ENCODE peak calls at places on chromosomes 6 and 20, in seven cellular contexts. One of them, this sample, is unnamed.

GRCh38 chr6:142279350-142280180 is 22.2 kb upstream of the ADGRG6 start:
- DNase-seq in heart left ventricle: no peak
- DNase-seq in heart right ventricle: no peak
- DNase-seq in psoas muscle: no peak
- DNase-seq in osteoblast: peak; percentile 50
- DNase-seq in mucosa of descending colon: no peak
- DNase-seq in GM12865: no peak
- DNase-seq in this sample: no peak

GRCh38 chr20:59560588-59561227 is 43.6 kb upstream of the PHACTR3 start:
- DNase-seq in GM12865: peak; percentile 23
- DNase-seq in osteoblast: peak; percentile 86
- DNase-seq in mucosa of descending colon: peak; percentile 38
- DNase-seq in heart right ventricle: no peak
- DNase-seq in heart left ventricle: no peak
- DNase-seq in psoas muscle: no peak
- DNase-seq in this sample: peak; percentile 63

GRCh38 chr6:20789162-20789561 is 254.9 kb downstream of the CDKAL1 start:
- DNase-seq in heart left ventricle: no peak
- DNase-seq in psoas muscle: no peak
- DNase-seq in heart right ventricle: no peak
- DNase-seq in GM12865: no peak
- DNase-seq in osteoblast: no peak
- DNase-seq in mucosa of descending colon: no peak
- DNase-seq in this sample: no peak

GRCh38 chr6:30206799-30207618 is 6.2 kb downstream of the TRIM26 start:
- DNase-seq in osteoblast: peak; percentile 64
- DNase-seq in heart left ventricle: no peak
- DNase-seq in GM12865: no peak
- DNase-seq in psoas muscle: no peak
- DNase-seq in heart right ventricle: no peak
- DNase-seq in mucosa of descending colon: peak; percentile 26
- DNase-seq in this sample: no peak

GRCh38 chr20:21099653-21100589 is 6.2 kb downstream of the LINC00237 start:
- DNase-seq in mucosa of descending colon: peak; percentile 49
- DNase-seq in psoas muscle: peak; percentile 61
- DNase-seq in heart right ventricle: peak; percentile 31
- DNase-seq in GM12865: peak; percentile 55
- DNase-seq in heart left ventricle: peak; percentile 55
- DNase-seq in osteoblast: peak; percentile 39
- DNase-seq in this sample: peak; percentile 74

GRCh38 chr6:154440022-154440421 is 70.5 kb downstream of the CNKSR3 start:
- DNase-seq in psoas muscle: no peak
- DNase-seq in heart left ventricle: no peak
- DNase-seq in GM12865: no peak
- DNase-seq in mucosa of descending colon: no peak
- DNase-seq in osteoblast: no peak
- DNase-seq in heart right ventricle: no peak
- DNase-seq in this sample: no peak

GRCh38 chr6:108619431-108620197 is 58.9 kb downstream of the FOXO3 start:
- DNase-seq in heart right ventricle: no peak
- DNase-seq in osteoblast: no peak
- DNase-seq in heart left ventricle: no peak
- DNase-seq in psoas muscle: no peak
- DNase-seq in mucosa of descending colon: no peak
- DNase-seq in GM12865: no peak
- DNase-seq in this sample: no peak

GRCh38 chr20:13638496-13639477 is at the start of gene TASP1:
- DNase-seq in heart right ventricle: peak; percentile 91
- DNase-seq in psoas muscle: peak; percentile 97
- DNase-seq in osteoblast: peak; percentile 95
- DNase-seq in mucosa of descending colon: peak; percentile 99
- DNase-seq in GM12865: peak; percentile 97
- DNase-seq in heart left ventricle: peak; percentile 96
- DNase-seq in this sample: peak; percentile 99

GRCh38 chr6:74715362-74716068 is 490.3 kb downstream of the COL12A1 start:
- DNase-seq in osteoblast: no peak
- DNase-seq in heart left ventricle: no peak
- DNase-seq in GM12865: no peak
- DNase-seq in mucosa of descending colon: no peak
- DNase-seq in heart right ventricle: no peak
- DNase-seq in psoas muscle: no peak
- DNase-seq in this sample: no peak

GRCh38 chr6:163066200-163066599 is 338.4 kb downstream of the PACRG start:
- DNase-seq in psoas muscle: no peak
- DNase-seq in heart left ventricle: no peak
- DNase-seq in heart right ventricle: no peak
- DNase-seq in osteoblast: no peak
- DNase-seq in mucosa of descending colon: no peak
- DNase-seq in GM12865: no peak
- DNase-seq in this sample: no peak

GRCh38 chr6:164106345-164106769 is 691.8 kb downstream of the QKI start:
- DNase-seq in mucosa of descending colon: no peak
- DNase-seq in heart right ventricle: peak; percentile 70
- DNase-seq in GM12865: peak; percentile 40
- DNase-seq in psoas muscle: peak; percentile 73
- DNase-seq in osteoblast: no peak
- DNase-seq in heart left ventricle: peak; percentile 74
- DNase-seq in this sample: peak; percentile 43

DNA sequence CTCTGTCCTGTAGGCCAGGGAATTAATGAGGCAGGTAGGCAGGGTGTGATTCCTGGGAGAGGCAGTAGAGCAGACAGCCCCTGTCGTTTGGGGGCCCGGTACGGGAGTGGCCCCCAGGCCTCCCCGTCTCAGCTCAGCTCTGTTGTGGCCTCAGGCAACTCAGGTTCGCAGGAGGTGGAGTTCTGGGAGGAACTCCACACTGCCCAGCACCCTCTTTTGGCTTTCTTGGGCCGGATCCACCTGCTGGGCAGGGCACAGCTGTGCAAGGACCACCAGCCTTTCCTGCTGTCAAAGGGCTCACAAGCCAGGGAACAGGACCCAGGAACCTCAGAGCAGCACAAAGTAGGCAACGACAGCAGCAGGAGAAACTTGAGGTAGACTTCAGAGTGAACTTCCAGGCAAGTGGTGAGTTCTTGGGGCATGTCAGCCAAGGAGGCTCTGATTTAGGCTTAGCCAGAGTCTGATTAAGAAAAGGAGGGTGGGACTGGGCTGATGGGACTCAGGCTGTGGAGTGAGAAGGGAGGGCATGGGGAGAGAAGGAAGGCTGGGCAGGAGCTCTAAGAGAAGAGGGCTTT is 36.9 kb downstream of the RAB44 start:
- DNase-seq in heart right ventricle: no peak
- DNase-seq in osteoblast: peak; percentile 38
- DNase-seq in mucosa of descending colon: no peak
- DNase-seq in heart left ventricle: no peak
- DNase-seq in GM12865: no peak
- DNase-seq in psoas muscle: no peak
- DNase-seq in this sample: no peak
- H3K4me3 ChIP-seq in heart right ventricle: peak overlapping the region; percentile 21
- H3K4me3 ChIP-seq in osteoblast: peak overlapping the region; percentile 60
- H3K4me3 ChIP-seq in mucosa of descending colon: no peak overlapping the region
- H3K4me3 ChIP-seq in heart left ventricle: peak overlapping the region; percentile 54
- H3K4me3 ChIP-seq in GM12865: no peak overlapping the region
- H3K4me3 ChIP-seq in psoas muscle: peak overlapping the region; percentile 33
- H3K4me3 ChIP-seq in this sample: no peak overlapping the region

DNA sequence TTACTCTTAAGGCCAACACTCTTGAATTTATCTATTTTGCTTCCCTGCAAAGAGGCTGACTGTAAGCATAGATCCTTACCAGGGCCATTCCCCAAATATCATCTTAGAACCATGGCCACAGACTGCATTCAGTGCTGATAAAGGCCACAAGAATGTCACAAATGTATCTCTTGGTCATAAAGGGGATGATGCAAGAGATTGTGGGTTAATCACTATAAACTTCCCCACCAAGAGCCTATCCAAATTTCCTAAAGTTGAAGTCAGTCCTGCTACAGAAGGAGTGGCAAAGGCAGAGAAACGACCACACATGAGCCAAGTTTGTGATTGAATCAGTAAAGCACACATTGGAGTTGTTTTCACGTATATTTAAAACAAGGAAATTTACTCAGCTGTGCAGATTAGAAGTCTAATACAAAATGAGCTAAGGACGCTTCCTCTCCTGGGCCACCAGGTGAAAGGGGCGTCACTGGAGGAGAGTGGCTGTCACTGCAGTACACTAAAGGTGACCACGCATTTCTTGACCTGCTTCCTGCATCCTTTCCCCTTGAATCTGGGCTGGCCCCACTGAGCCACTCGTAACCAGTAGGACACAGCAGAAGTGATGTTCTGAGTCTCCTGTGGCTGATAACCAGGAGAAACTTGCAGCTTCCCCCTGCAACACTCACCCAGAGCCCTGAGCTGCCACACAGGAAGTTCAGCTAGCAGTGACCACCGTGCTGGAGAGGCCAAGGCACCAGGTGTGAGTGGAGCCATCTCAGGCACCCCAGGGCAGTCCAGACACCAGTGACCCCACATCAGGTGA is 181.9 kb downstream of the SYNDIG1 start:
- DNase-seq in heart right ventricle: no peak
- DNase-seq in osteoblast: peak; percentile 86
- DNase-seq in heart left ventricle: no peak
- DNase-seq in GM12865: no peak
- DNase-seq in mucosa of descending colon: no peak
- DNase-seq in psoas muscle: no peak
- DNase-seq in this sample: peak; percentile 52
- H3K4me3 ChIP-seq in heart right ventricle: no peak overlapping the region
- H3K4me3 ChIP-seq in osteoblast: no peak overlapping the region
- H3K4me3 ChIP-seq in heart left ventricle: no peak overlapping the region
- H3K4me3 ChIP-seq in GM12865: no peak overlapping the region
- H3K4me3 ChIP-seq in mucosa of descending colon: no peak overlapping the region
- H3K4me3 ChIP-seq in psoas muscle: no peak overlapping the region
- H3K4me3 ChIP-seq in this sample: no peak overlapping the region

DNA sequence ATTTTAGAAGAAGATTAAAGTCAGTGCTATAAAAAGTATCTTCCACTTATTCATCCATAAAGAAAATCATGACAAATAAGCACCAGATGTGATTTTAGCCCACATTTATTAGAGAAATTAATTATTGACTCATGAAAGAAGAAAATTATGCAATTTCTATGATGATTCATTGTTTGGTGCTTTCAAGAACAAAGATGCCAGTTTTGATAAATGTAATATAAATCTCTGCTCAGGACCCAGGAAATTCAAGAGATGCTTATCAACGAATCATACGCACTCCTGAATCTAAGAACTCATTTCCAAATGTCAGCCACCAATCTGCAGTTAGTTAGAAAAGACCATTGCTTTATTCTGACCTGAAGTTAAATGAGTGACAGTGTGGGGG is 211.4 kb downstream of the ARHGAP18 start:
- DNase-seq in heart left ventricle: no peak
- DNase-seq in psoas muscle: no peak
- DNase-seq in heart right ventricle: no peak
- DNase-seq in GM12865: no peak
- DNase-seq in mucosa of descending colon: no peak
- DNase-seq in osteoblast: no peak
- DNase-seq in this sample: no peak
- H3K4me3 ChIP-seq in heart left ventricle: no peak overlapping the region
- H3K4me3 ChIP-seq in psoas muscle: no peak overlapping the region
- H3K4me3 ChIP-seq in heart right ventricle: no peak overlapping the region
- H3K4me3 ChIP-seq in GM12865: no peak overlapping the region
- H3K4me3 ChIP-seq in mucosa of descending colon: no peak overlapping the region
- H3K4me3 ChIP-seq in osteoblast: peak overlapping the region; percentile 49
- H3K4me3 ChIP-seq in this sample: no peak overlapping the region

GRCh38 chr6:47203266-47203967 is 106.3 kb downstream of the TNFRSF21 start:
- DNase-seq in mucosa of descending colon: no peak
- DNase-seq in GM12865: peak; percentile 72
- DNase-seq in heart left ventricle: no peak
- DNase-seq in heart right ventricle: no peak
- DNase-seq in osteoblast: no peak
- DNase-seq in psoas muscle: no peak
- DNase-seq in this sample: no peak
- H3K4me3 ChIP-seq in mucosa of descending colon: no peak overlapping the region
- H3K4me3 ChIP-seq in GM12865: no peak overlapping the region
- H3K4me3 ChIP-seq in heart left ventricle: no peak overlapping the region
- H3K4me3 ChIP-seq in heart right ventricle: no peak overlapping the region
- H3K4me3 ChIP-seq in osteoblast: no peak overlapping the region
- H3K4me3 ChIP-seq in psoas muscle: no peak overlapping the region
- H3K4me3 ChIP-seq in this sample: no peak overlapping the region

This sample was measured in Karpas-422.